ENCODE peak calls at places on chromosomes 7 and 10, in seven cellular contexts. One of them, this sample, is unnamed.

GRCh38 chr10:52488606-52489485 is 174.8 kb downstream of the DKK1 start:
- DNase-seq in spleen: no peak
- DNase-seq in HCT116: no peak
- DNase-seq in upper lobe of right lung: no peak
- DNase-seq in right lobe of liver: no peak
- DNase-seq in kidney epithelial cell: no peak
- DNase-seq in lower lobe of right lung: no peak
- DNase-seq in this sample: no peak

GRCh38 chr7:74026406-74027123 is 1.4 kb upstream of the ELN start:
- DNase-seq in spleen: peak
- DNase-seq in right lobe of liver: peak
- DNase-seq in lower lobe of right lung: peak
- DNase-seq in kidney epithelial cell: no peak
- DNase-seq in HCT116: peak
- DNase-seq in upper lobe of right lung: peak
- DNase-seq in this sample: peak

GRCh38 chr10:88986549-88987242 is 3.9 kb upstream of the FAS start:
- DNase-seq in lower lobe of right lung: no peak
- DNase-seq in upper lobe of right lung: no peak
- DNase-seq in HCT116: no peak
- DNase-seq in right lobe of liver: no peak
- DNase-seq in spleen: no peak
- DNase-seq in kidney epithelial cell: no peak
- DNase-seq in this sample: no peak

GRCh38 chr7:20385121-20385520 is 54.4 kb downstream of the ITGB8 start:
- DNase-seq in right lobe of liver: no peak
- DNase-seq in HCT116: no peak
- DNase-seq in upper lobe of right lung: no peak
- DNase-seq in kidney epithelial cell: no peak
- DNase-seq in lower lobe of right lung: no peak
- DNase-seq in spleen: no peak
- DNase-seq in this sample: no peak

GRCh38 chr10:18607503-18607902 is 43.9 kb downstream of the NSUN6 start:
- DNase-seq in lower lobe of right lung: no peak
- DNase-seq in kidney epithelial cell: peak
- DNase-seq in right lobe of liver: no peak
- DNase-seq in HCT116: peak
- DNase-seq in spleen: no peak
- DNase-seq in upper lobe of right lung: no peak
- DNase-seq in this sample: no peak

GRCh38 chr10:48579251-48579960 is 25.5 kb downstream of the ARHGAP22 start:
- DNase-seq in kidney epithelial cell: no peak
- DNase-seq in right lobe of liver: no peak
- DNase-seq in lower lobe of right lung: no peak
- DNase-seq in upper lobe of right lung: no peak
- DNase-seq in spleen: no peak
- DNase-seq in HCT116: no peak
- DNase-seq in this sample: no peak

GRCh38 chr10:88897019-88897853 is 17.2 kb downstream of the STAMBPL1 start:
- DNase-seq in kidney epithelial cell: no peak
- DNase-seq in HCT116: peak
- DNase-seq in upper lobe of right lung: no peak
- DNase-seq in right lobe of liver: no peak
- DNase-seq in lower lobe of right lung: no peak
- DNase-seq in spleen: no peak
- DNase-seq in this sample: no peak

GRCh38 chr7:129790136-129790535 is 162.6 kb downstream of the UBE2H start:
- DNase-seq in HCT116: no peak
- DNase-seq in right lobe of liver: no peak
- DNase-seq in lower lobe of right lung: no peak
- DNase-seq in kidney epithelial cell: no peak
- DNase-seq in upper lobe of right lung: no peak
- DNase-seq in spleen: no peak
- DNase-seq in this sample: no peak

GRCh38 chr7:105187302-105188169 is 173.5 kb downstream of the KMT2E start:
- DNase-seq in lower lobe of right lung: no peak
- DNase-seq in right lobe of liver: no peak
- DNase-seq in upper lobe of right lung: no peak
- DNase-seq in kidney epithelial cell: no peak
- DNase-seq in spleen: no peak
- DNase-seq in HCT116: no peak
- DNase-seq in this sample: no peak

GRCh38 chr7:22433710-22434460 is 66.1 kb downstream of the STEAP1B start:
- DNase-seq in HCT116: no peak
- DNase-seq in kidney epithelial cell: no peak
- DNase-seq in lower lobe of right lung: no peak
- DNase-seq in right lobe of liver: peak
- DNase-seq in spleen: peak
- DNase-seq in upper lobe of right lung: no peak
- DNase-seq in this sample: peak

GRCh38 chr10:61897671-61898434 is 3.6 kb upstream of the ARID5B start:
- DNase-seq in spleen: no peak
- DNase-seq in lower lobe of right lung: peak
- DNase-seq in upper lobe of right lung: no peak
- DNase-seq in kidney epithelial cell: no peak
- DNase-seq in HCT116: no peak
- DNase-seq in right lobe of liver: peak
- DNase-seq in this sample: no peak

GRCh38 chr10:12412671-12413368 is 63.5 kb downstream of the CAMK1D start:
- DNase-seq in kidney epithelial cell: no peak
- DNase-seq in right lobe of liver: no peak
- DNase-seq in spleen: peak
- DNase-seq in HCT116: no peak
- DNase-seq in lower lobe of right lung: no peak
- DNase-seq in upper lobe of right lung: no peak
- DNase-seq in this sample: no peak

GRCh38 chr7:105932835-105933477 is 30.1 kb upstream of the CDHR3 start:
- DNase-seq in right lobe of liver: no peak
- DNase-seq in spleen: no peak
- DNase-seq in lower lobe of right lung: no peak
- DNase-seq in upper lobe of right lung: no peak
- DNase-seq in HCT116: no peak
- DNase-seq in kidney epithelial cell: no peak
- DNase-seq in this sample: no peak

GRCh38 chr7:47669178-47669878 is 87.4 kb upstream of the TNS3 start:
- DNase-seq in upper lobe of right lung: peak
- DNase-seq in spleen: peak
- DNase-seq in right lobe of liver: peak
- DNase-seq in lower lobe of right lung: peak
- DNase-seq in kidney epithelial cell: peak
- DNase-seq in HCT116: no peak
- DNase-seq in this sample: peak

GRCh38 chr7:103487419-103487818 is 41.4 kb upstream of the SLC26A5 start:
- DNase-seq in upper lobe of right lung: no peak
- DNase-seq in spleen: no peak
- DNase-seq in lower lobe of right lung: no peak
- DNase-seq in right lobe of liver: no peak
- DNase-seq in HCT116: no peak
- DNase-seq in kidney epithelial cell: no peak
- DNase-seq in this sample: no peak

GRCh38 chr10:72690071-72690755 is 1.7 kb upstream of the MCU start:
- DNase-seq in spleen: no peak
- DNase-seq in kidney epithelial cell: no peak
- DNase-seq in upper lobe of right lung: no peak
- DNase-seq in right lobe of liver: no peak
- DNase-seq in lower lobe of right lung: no peak
- DNase-seq in HCT116: no peak
- DNase-seq in this sample: no peak

GRCh38 chr7:47088329-47089067 is 493.4 kb downstream of the TNS3 start:
- DNase-seq in HCT116: peak
- DNase-seq in kidney epithelial cell: no peak
- DNase-seq in lower lobe of right lung: peak
- DNase-seq in spleen: no peak
- DNase-seq in right lobe of liver: peak
- DNase-seq in upper lobe of right lung: peak
- DNase-seq in this sample: peak

GRCh38 chr7:57426629-57427003 is 23.4 kb upstream of the ZNF716 start:
- DNase-seq in spleen: no peak
- DNase-seq in HCT116: no peak
- DNase-seq in lower lobe of right lung: no peak
- DNase-seq in upper lobe of right lung: no peak
- DNase-seq in right lobe of liver: no peak
- DNase-seq in kidney epithelial cell: no peak
- DNase-seq in this sample: no peak

GRCh38 chr10:49433069-49433468 is 37.2 kb upstream of the DRGX start:
- DNase-seq in kidney epithelial cell: no peak
- DNase-seq in lower lobe of right lung: no peak
- DNase-seq in upper lobe of right lung: no peak
- DNase-seq in right lobe of liver: no peak
- DNase-seq in HCT116: no peak
- DNase-seq in spleen: no peak
- DNase-seq in this sample: no peak

GRCh38 chr7:8700076-8700624 is 266.7 kb downstream of the NXPH1 start:
- DNase-seq in lower lobe of right lung: no peak
- DNase-seq in spleen: no peak
- DNase-seq in right lobe of liver: no peak
- DNase-seq in HCT116: no peak
- DNase-seq in upper lobe of right lung: no peak
- DNase-seq in kidney epithelial cell: no peak
- DNase-seq in this sample: no peak

GRCh38 chr7:135708041-135708440 is 19.9 kb downstream of the SLC13A4 start:
- DNase-seq in upper lobe of right lung: no peak
- DNase-seq in kidney epithelial cell: no peak
- DNase-seq in lower lobe of right lung: no peak
- DNase-seq in HCT116: no peak
- DNase-seq in right lobe of liver: no peak
- DNase-seq in spleen: no peak
- DNase-seq in this sample: no peak

GRCh38 chr10:121543545-121543944 is 54.7 kb downstream of the FGFR2 start:
- DNase-seq in upper lobe of right lung: no peak
- DNase-seq in right lobe of liver: no peak
- DNase-seq in lower lobe of right lung: no peak
- DNase-seq in HCT116: no peak
- DNase-seq in spleen: no peak
- DNase-seq in kidney epithelial cell: no peak
- DNase-seq in this sample: no peak

GRCh38 chr7:83468251-83468739 is 180.6 kb downstream of the SEMA3E start:
- DNase-seq in HCT116: peak
- DNase-seq in spleen: no peak
- DNase-seq in kidney epithelial cell: peak
- DNase-seq in upper lobe of right lung: peak
- DNase-seq in lower lobe of right lung: peak
- DNase-seq in right lobe of liver: peak
- DNase-seq in this sample: peak

GRCh38 chr7:159097661-159098423 is 46.8 kb downstream of the VIPR2 start:
- DNase-seq in right lobe of liver: peak
- DNase-seq in upper lobe of right lung: peak
- DNase-seq in HCT116: no peak
- DNase-seq in lower lobe of right lung: no peak
- DNase-seq in spleen: peak
- DNase-seq in kidney epithelial cell: no peak
- DNase-seq in this sample: no peak

GRCh38 chr10:6416892-6417512 is 163.1 kb downstream of the PRKCQ start:
- DNase-seq in upper lobe of right lung: no peak
- DNase-seq in spleen: no peak
- DNase-seq in lower lobe of right lung: no peak
- DNase-seq in right lobe of liver: no peak
- DNase-seq in HCT116: peak
- DNase-seq in kidney epithelial cell: no peak
- DNase-seq in this sample: no peak

GRCh38 chr7:953547-954327 is 743 bp downstream of the ADAP1 start:
- DNase-seq in upper lobe of right lung: peak
- DNase-seq in spleen: peak
- DNase-seq in kidney epithelial cell: no peak
- DNase-seq in right lobe of liver: peak
- DNase-seq in HCT116: no peak
- DNase-seq in lower lobe of right lung: peak
- DNase-seq in this sample: peak
- H3K4me3 ChIP-seq in upper lobe of right lung: peak
- H3K4me3 ChIP-seq in spleen: peak
- H3K4me3 ChIP-seq in kidney epithelial cell: peak
- H3K4me3 ChIP-seq in right lobe of liver: peak
- H3K4me3 ChIP-seq in HCT116: peak
- H3K4me3 ChIP-seq in lower lobe of right lung: peak
- H3K4me3 ChIP-seq in this sample: peak

GRCh38 chr10:14548474-14548873 is 217.8 kb upstream of the FRMD4A start:
- DNase-seq in spleen: no peak
- DNase-seq in kidney epithelial cell: no peak
- DNase-seq in upper lobe of right lung: no peak
- DNase-seq in right lobe of liver: no peak
- DNase-seq in HCT116: no peak
- DNase-seq in lower lobe of right lung: no peak
- DNase-seq in this sample: no peak

GRCh38 chr10:14548970-14549369 is 218.2 kb upstream of the FRMD4A start:
- DNase-seq in kidney epithelial cell: no peak
- DNase-seq in spleen: no peak
- DNase-seq in lower lobe of right lung: no peak
- DNase-seq in HCT116: no peak
- DNase-seq in upper lobe of right lung: no peak
- DNase-seq in right lobe of liver: no peak
- DNase-seq in this sample: no peak

GRCh38 chr10:14545827-14546226 is 215.1 kb upstream of the FRMD4A start:
- DNase-seq in HCT116: no peak
- DNase-seq in kidney epithelial cell: no peak
- DNase-seq in right lobe of liver: no peak
- DNase-seq in upper lobe of right lung: no peak
- DNase-seq in lower lobe of right lung: no peak
- DNase-seq in spleen: no peak
- DNase-seq in this sample: no peak

GRCh38 chr10:14549496-14549895 is 218.8 kb upstream of the FRMD4A start:
- DNase-seq in kidney epithelial cell: no peak
- DNase-seq in HCT116: no peak
- DNase-seq in right lobe of liver: no peak
- DNase-seq in lower lobe of right lung: no peak
- DNase-seq in spleen: no peak
- DNase-seq in upper lobe of right lung: no peak
- DNase-seq in this sample: no peak

DNA sequence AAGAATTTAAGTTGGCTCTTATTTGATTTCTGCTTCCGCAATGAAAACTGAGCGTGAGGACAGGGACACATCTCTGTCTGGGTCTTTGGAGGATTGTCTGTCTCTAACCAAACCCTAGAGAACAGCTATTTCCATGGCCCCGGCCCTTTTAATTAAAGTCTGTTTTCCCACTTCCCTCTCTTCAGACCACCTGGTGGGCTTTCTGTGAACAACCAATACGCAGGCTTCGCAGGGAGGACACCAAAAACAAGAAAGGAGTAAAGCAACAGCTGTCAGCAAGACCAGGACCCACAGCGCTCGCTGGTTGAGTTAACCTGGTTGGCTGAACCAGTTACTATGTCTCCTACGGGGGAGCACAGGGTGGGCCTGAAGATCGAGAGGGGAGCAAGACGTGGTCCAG is 217.1 kb upstream of the FRMD4A start:
- DNase-seq in lower lobe of right lung: no peak
- DNase-seq in spleen: no peak
- DNase-seq in HCT116: no peak
- DNase-seq in kidney epithelial cell: no peak
- DNase-seq in upper lobe of right lung: no peak
- DNase-seq in right lobe of liver: no peak
- DNase-seq in this sample: no peak
- TF ChIP-seq CTCF in lower lobe of right lung: no peak
- TF ChIP-seq CTCF in spleen: peak
- TF ChIP-seq CTCF in HCT116: no peak
- TF ChIP-seq CTCF in kidney epithelial cell: no peak
- TF ChIP-seq CTCF in upper lobe of right lung: no peak
- TF ChIP-seq CTCF in right lobe of liver: no peak
- TF ChIP-seq CTCF in this sample: no peak

GRCh38 chr10:132539431-132539839 is 1.8 kb downstream of the INPP5A start:
- DNase-seq in upper lobe of right lung: peak
- DNase-seq in spleen: peak
- DNase-seq in right lobe of liver: peak
- DNase-seq in lower lobe of right lung: peak
- DNase-seq in HCT116: no peak
- DNase-seq in kidney epithelial cell: no peak
- DNase-seq in this sample: peak
- H3K4me3 ChIP-seq in upper lobe of right lung: peak
- H3K4me3 ChIP-seq in spleen: peak
- H3K4me3 ChIP-seq in right lobe of liver: no peak
- H3K4me3 ChIP-seq in lower lobe of right lung: peak
- H3K4me3 ChIP-seq in HCT116: no peak
- H3K4me3 ChIP-seq in kidney epithelial cell: no peak
- H3K4me3 ChIP-seq in this sample: peak

GRCh38 chr10:24722676-24723385 is 856 bp downstream of the ARHGAP21 start:
- DNase-seq in kidney epithelial cell: no peak
- DNase-seq in HCT116: no peak
- DNase-seq in upper lobe of right lung: peak
- DNase-seq in lower lobe of right lung: peak
- DNase-seq in right lobe of liver: peak
- DNase-seq in spleen: peak
- DNase-seq in this sample: peak
- TF ChIP-seq CTCF in kidney epithelial cell: no peak
- TF ChIP-seq CTCF in HCT116: no peak
- TF ChIP-seq CTCF in upper lobe of right lung: no peak
- TF ChIP-seq CTCF in lower lobe of right lung: no peak
- TF ChIP-seq CTCF in right lobe of liver: no peak
- TF ChIP-seq CTCF in spleen: no peak
- TF ChIP-seq CTCF in this sample: peak